ENCODE peak calls at places on chromosomes 1 and 21, in five cellular contexts. L is nephron progenitor cell, D is adrenal gland, U is transverse colon, O is IMR-90. I is an unnamed sample.

GRCh38 chr1:54307305-54307704 is 98.9 kb downstream of the SSBP3 start:
- DNase-seq in L (no peak), D (no peak), U (no peak), O (no peak), I (no peak)

GRCh38 chr1:207908112-207908734 is 2.7 kb downstream of the CD34 start:
- DNase-seq in L (no peak), D (peak), U (no peak), O (no peak), I (no peak)

GRCh38 chr1:91793189-91793588 is 92.8 kb downstream of the TGFBR3 start:
- DNase-seq in L (no peak), D (no peak), U (no peak), O (no peak), I (no peak)

GRCh38 chr1:174839211-174839610 is 160.5 kb upstream of the CACYBP start:
- DNase-seq in L (no peak), D (no peak), U (no peak), O (peak), I (no peak)

GRCh38 chr1:177744906-177745305 is 225.0 kb downstream of the SEC16B start:
- DNase-seq in L (no peak), D (no peak), U (no peak), O (no peak), I (no peak)

GRCh38 chr1:221165331-221166161 is 286.3 kb downstream of the HLX start:
- DNase-seq in L (no peak), D (no peak), U (no peak), O (no peak), I (no peak)

GRCh38 chr21:46550511-46550941 is 54.4 kb downstream of the S100B start:
- DNase-seq in L (no peak), D (peak), U (no peak), O (no peak), I (no peak)

GRCh38 chr1:193322218-193322617 is 135.8 kb upstream of the B3GALT2 start:
- DNase-seq in L (no peak), D (no peak), U (no peak), O (peak), I (no peak)

GRCh38 chr1:70863256-70863655 is 184.4 kb downstream of the PTGER3 start:
- DNase-seq in L (no peak), D (no peak), U (no peak), O (no peak), I (no peak)

GRCh38 chr21:33026878-33027400 is 1.2 kb downstream of the OLIG2 start:
- DNase-seq in L (no peak), D (no peak), U (no peak), O (peak), I (peak)

GRCh38 chr1:155128755-155129473 is 1.2 kb downstream of the EFNA1 start:
- DNase-seq in L (no peak), D (peak), U (peak), O (no peak), I (peak)

GRCh38 chr1:14897997-14898645 is 255.4 kb upstream of the TMEM51 start:
- DNase-seq in L (no peak), D (no peak), U (no peak), O (peak), I (no peak)

GRCh38 chr21:41751621-41752020 is 15.2 kb downstream of the RIPK4 start:
- DNase-seq in L (no peak), D (no peak), U (no peak), O (no peak), I (no peak)

GRCh38 chr1:24392982-24393645 is 20.5 kb downstream of the STPG1 start:
- DNase-seq in L (no peak), D (no peak), U (no peak), O (no peak), I (no peak)

GRCh38 chr1:30966690-30967369 is 58.3 kb upstream of the SDC3 start:
- DNase-seq in L (no peak), D (peak), U (no peak), O (peak), I (no peak)

GRCh38 chr1:48228156-48228555 is 5.6 kb downstream of the SLC5A9 start:
- DNase-seq in L (peak), D (no peak), U (no peak), O (no peak), I (peak)

GRCh38 chr1:236568285-236568894 is 35.9 kb downstream of the HEATR1 start:
- DNase-seq in L (no peak), D (no peak), U (no peak), O (peak), I (no peak)

DNA sequence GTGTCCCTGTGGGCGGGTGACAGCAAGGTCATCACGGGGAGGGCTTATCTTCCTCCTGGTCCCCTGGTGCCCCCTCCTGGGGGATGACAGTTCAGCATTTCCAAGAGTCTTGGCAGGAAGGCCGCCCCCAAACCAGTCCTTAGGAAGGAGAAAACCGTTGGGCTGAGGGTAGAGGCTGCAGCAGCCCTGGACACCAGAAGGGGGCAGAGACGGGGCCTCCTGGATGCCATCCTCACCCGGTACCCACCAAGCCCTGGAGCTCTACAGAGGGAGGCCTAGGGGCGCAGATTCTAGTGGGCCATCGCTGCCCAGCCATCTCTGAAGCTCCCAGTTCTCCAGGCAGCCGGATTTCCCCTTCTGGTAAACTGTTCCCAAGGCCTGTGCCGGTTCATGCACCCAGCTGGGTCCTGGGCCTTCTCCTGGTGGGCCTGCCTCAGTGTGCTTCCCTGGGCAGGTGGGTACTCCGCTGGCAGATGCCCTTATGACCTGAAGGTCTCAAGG is 14.8 kb upstream of the ZNF669 start:
- DNase-seq in L (peak), D (no peak), U (no peak), O (no peak), I (peak)
- TF ChIP-seq CTCF in L (no peak), D (no peak), U (no peak), O (peak), I (peak)

GRCh38 chr1:9022773-9023172 is 3.5 kb downstream of the SLC2A7 start:
- DNase-seq in L (no peak), D (no peak), U (no peak), O (no peak), I (no peak)
- TF ChIP-seq CTCF in L (no peak), D (no peak), U (no peak), O (no peak), I (peak)

DNA sequence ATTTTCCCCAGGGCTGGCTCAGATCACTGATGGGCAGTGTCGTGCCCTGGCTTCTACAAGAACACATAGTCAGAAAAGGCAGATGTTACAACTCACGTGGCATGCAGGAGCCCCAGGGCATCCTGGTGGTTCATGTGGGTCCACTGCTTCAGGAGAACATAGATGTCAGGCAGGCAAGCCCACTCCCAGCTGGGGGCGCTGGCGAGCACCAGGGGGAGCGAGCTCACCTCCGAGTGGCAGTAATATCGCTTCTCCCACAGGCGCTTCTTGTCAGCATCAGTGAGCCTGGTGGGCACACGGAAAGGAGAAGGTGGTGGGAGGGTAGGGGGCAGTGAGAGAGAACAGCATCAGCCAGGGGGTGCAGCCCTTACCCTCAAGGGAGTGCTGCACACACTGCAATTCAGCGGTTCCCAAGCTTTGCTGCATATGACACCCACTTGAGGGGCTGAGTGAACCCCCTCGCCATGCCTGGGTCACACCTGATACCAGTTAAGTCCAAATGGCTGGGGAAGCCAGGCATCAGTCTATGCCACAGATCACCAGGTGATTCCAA is 34.3 kb upstream of the PPP1R15B start:
- DNase-seq in L (peak), D (peak), U (peak), O (peak), I (peak)
- TF ChIP-seq CTCF in L (no peak), D (no peak), U (peak), O (peak), I (peak)

DNA sequence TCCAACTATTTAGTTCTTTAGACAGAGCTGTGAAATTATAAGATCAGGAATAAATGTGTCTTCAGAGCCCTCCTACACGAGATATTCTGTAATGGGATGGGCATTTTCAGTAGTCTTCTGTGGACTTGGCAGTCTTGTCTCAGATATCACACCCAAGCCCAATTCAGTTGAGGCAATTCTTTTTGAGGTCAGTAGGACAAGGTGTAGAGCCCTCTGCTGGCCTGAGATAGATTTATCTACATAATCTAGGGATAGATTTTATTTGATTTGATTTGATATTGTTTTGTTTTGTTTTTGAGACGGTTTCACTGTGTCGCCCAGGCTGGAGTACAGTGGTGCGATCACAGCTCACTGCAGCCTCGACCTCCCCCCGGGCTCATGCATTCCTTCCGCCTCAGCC is 77.5 kb downstream of the FMN2 start:
- DNase-seq in L (no peak), D (no peak), U (no peak), O (peak), I (no peak)
- TF ChIP-seq CTCF in L (no peak), D (peak), U (peak), O (peak), I (peak)

I was measured in endodermal cell.